ENCODE peak calls at places on chromosomes 3 and 15, in ten cellular contexts. W, H, E, G, A, T, K, X, Z and U are unnamed samples.

GRCh38 chr3:100335137-100335833 is 728 bp downstream of the NIT2 start:
- DNase-seq in W (no peak), H (no peak), E (peak), G (peak), A (peak), T (no peak), K (peak), X (peak), Z (peak), U (peak)

GRCh38 chr15:81531971-81532370 is 158.0 kb upstream of the TMC3 start:
- DNase-seq in W (no peak), H (no peak), E (no peak), G (no peak), A (no peak), T (no peak), K (no peak), X (peak), Z (no peak), U (no peak)

GRCh38 chr15:51494411-51495314 is 127.9 kb downstream of the DMXL2 start:
- DNase-seq in W (no peak), H (no peak), E (no peak), G (no peak), A (no peak), T (no peak), K (peak), X (peak), Z (no peak), U (no peak)

GRCh38 chr3:187456268-187456667 is 88.1 kb downstream of the RTP4 start:
- DNase-seq in W (no peak), H (peak), E (no peak), G (no peak), A (no peak), T (no peak), K (no peak), X (no peak), Z (no peak), U (no peak)

GRCh38 chr15:27214032-27214431 is 243.1 kb downstream of the GABRG3 start:
- DNase-seq in W (no peak), H (no peak), E (no peak), G (no peak), A (no peak), T (no peak), K (no peak), X (no peak), Z (no peak), U (no peak)

GRCh38 chr3:172447611-172448579 is at the start of gene GHSR:
- DNase-seq in W (no peak), H (no peak), E (no peak), G (no peak), A (peak), T (peak), K (no peak), X (no peak), Z (peak), U (no peak)

GRCh38 chr15:90557147-90557546 is 27.4 kb downstream of the CRTC3 start:
- DNase-seq in W (no peak), H (no peak), E (no peak), G (no peak), A (no peak), T (no peak), K (no peak), X (no peak), Z (no peak), U (no peak)

GRCh38 chr3:43870844-43871626 is 180.3 kb downstream of the ABHD5 start:
- DNase-seq in W (no peak), H (no peak), E (no peak), G (no peak), A (peak), T (no peak), K (no peak), X (peak), Z (no peak), U (no peak)

GRCh38 chr15:76286231-76286879 is 24.9 kb downstream of the ETFA start:
- DNase-seq in W (no peak), H (no peak), E (peak), G (no peak), A (no peak), T (peak), K (no peak), X (peak), Z (peak), U (no peak)

GRCh38 chr3:110968076-110968475 is 103.5 kb upstream of the NECTIN3 start:
- DNase-seq in W (no peak), H (no peak), E (no peak), G (no peak), A (no peak), T (no peak), K (no peak), X (no peak), Z (no peak), U (no peak)

GRCh38 chr15:31297221-31297879 is 29.3 kb upstream of the KLF13 start:
- DNase-seq in W (no peak), H (no peak), E (no peak), G (no peak), A (no peak), T (peak), K (no peak), X (no peak), Z (no peak), U (no peak)

GRCh38 chr3:179943097-179943880 is 93.4 kb downstream of the PEX5L start:
- DNase-seq in W (no peak), H (no peak), E (no peak), G (no peak), A (no peak), T (no peak), K (no peak), X (no peak), Z (peak), U (no peak)

GRCh38 chr3:141602706-141603105 is 115.9 kb downstream of the RASA2 start:
- DNase-seq in W (no peak), H (no peak), E (no peak), G (no peak), A (no peak), T (no peak), K (no peak), X (no peak), Z (no peak), U (no peak)

GRCh38 chr3:195540526-195540925 is 2.6 kb downstream of the PPP1R2 start:
- DNase-seq in W (no peak), H (peak), E (no peak), G (no peak), A (no peak), T (no peak), K (no peak), X (no peak), Z (no peak), U (no peak)

GRCh38 chr15:76098685-76099084 is 38.9 kb downstream of the TMEM266 start:
- DNase-seq in W (no peak), H (no peak), E (no peak), G (no peak), A (no peak), T (no peak), K (no peak), X (no peak), Z (no peak), U (no peak)

GRCh38 chr15:80991446-80991845 is 1.8 kb upstream of the MESD start:
- DNase-seq in W (no peak), H (no peak), E (no peak), G (no peak), A (no peak), T (peak), K (peak), X (peak), Z (peak), U (no peak)

GRCh38 chr15:100030586-100031249 is 297.5 kb upstream of the LYSMD4 start:
- DNase-seq in W (no peak), H (no peak), E (no peak), G (no peak), A (no peak), T (no peak), K (no peak), X (peak), Z (no peak), U (no peak)

GRCh38 chr3:27528798-27529197 is 44.6 kb upstream of the SLC4A7 start:
- DNase-seq in W (no peak), H (no peak), E (no peak), G (no peak), A (no peak), T (no peak), K (peak), X (no peak), Z (no peak), U (no peak)

GRCh38 chr15:73265536-73266153 is 103.1 kb downstream of the HCN4 start:
- DNase-seq in W (peak), H (peak), E (peak), G (peak), A (peak), T (peak), K (peak), X (peak), Z (peak), U (no peak)

GRCh38 chr3:72894941-72895552 is 7.2 kb downstream of the GXYLT2 start:
- DNase-seq in W (no peak), H (no peak), E (no peak), G (no peak), A (no peak), T (no peak), K (peak), X (no peak), Z (no peak), U (no peak)

GRCh38 chr15:26866298-26867198 is at the start of gene GABRA5:
- DNase-seq in W (no peak), H (peak), E (no peak), G (no peak), A (peak), T (no peak), K (no peak), X (no peak), Z (peak), U (no peak)

GRCh38 chr3:60757724-60758123 is 493.5 kb downstream of the FHIT start:
- DNase-seq in W (no peak), H (no peak), E (no peak), G (no peak), A (no peak), T (no peak), K (no peak), X (no peak), Z (no peak), U (no peak)

GRCh38 chr3:38560284-38560683 is 64.1 kb downstream of the EXOG start:
- DNase-seq in W (no peak), H (no peak), E (no peak), G (peak), A (peak), T (no peak), K (no peak), X (no peak), Z (no peak), U (no peak)

GRCh38 chr3:177060492-177060891 is 136.8 kb downstream of the TBL1XR1 start:
- DNase-seq in W (no peak), H (no peak), E (no peak), G (no peak), A (no peak), T (no peak), K (no peak), X (no peak), Z (no peak), U (no peak)

GRCh38 chr3:20574746-20575145 is 388.7 kb upstream of the SGO1 start:
- DNase-seq in W (no peak), H (no peak), E (no peak), G (no peak), A (no peak), T (no peak), K (no peak), X (peak), Z (peak), U (no peak)

GRCh38 chr3:187878776-187879524 is 133.7 kb upstream of the BCL6 start:
- DNase-seq in W (no peak), H (no peak), E (no peak), G (no peak), A (no peak), T (no peak), K (no peak), X (peak), Z (peak), U (no peak)

GRCh38 chr3:130866327-130866726 is 27.6 kb upstream of the ATP2C1 start:
- DNase-seq in W (no peak), H (no peak), E (no peak), G (no peak), A (no peak), T (no peak), K (no peak), X (no peak), Z (no peak), U (no peak)

GRCh38 chr3:172096881-172097420 is 57.6 kb downstream of the FNDC3B start:
- DNase-seq in W (no peak), H (no peak), E (no peak), G (no peak), A (no peak), T (no peak), K (no peak), X (peak), Z (peak), U (no peak)

GRCh38 chr3:149702691-149703426 is 45.0 kb upstream of the WWTR1 start:
- DNase-seq in W (no peak), H (no peak), E (no peak), G (no peak), A (no peak), T (no peak), K (no peak), X (peak), Z (peak), U (no peak)

GRCh38 chr15:25950014-25950413 is 86.9 kb upstream of the ATP10A start:
- DNase-seq in W (no peak), H (no peak), E (no peak), G (no peak), A (no peak), T (no peak), K (no peak), X (no peak), Z (no peak), U (no peak)

GRCh38 chr3:73540969-73541740 is 83.6 kb downstream of the PDZRN3 start:
- DNase-seq in W (no peak), H (no peak), E (no peak), G (no peak), A (no peak), T (no peak), K (no peak), X (peak), Z (peak), U (no peak)

GRCh38 chr15:59691194-59691805 is 2.2 kb upstream of the BNIP2 start:
- DNase-seq in W (no peak), H (peak), E (peak), G (no peak), A (no peak), T (peak), K (peak), X (peak), Z (peak), U (no peak)

GRCh38 chr3:58022490-58022889 is 14.3 kb downstream of the FLNB start:
- DNase-seq in W (no peak), H (no peak), E (no peak), G (no peak), A (no peak), T (no peak), K (no peak), X (no peak), Z (no peak), U (no peak)

GRCh38 chr15:29885183-29885582 is 62.9 kb upstream of the TJP1 start:
- DNase-seq in W (no peak), H (no peak), E (no peak), G (no peak), A (no peak), T (no peak), K (no peak), X (no peak), Z (no peak), U (no peak)

GRCh38 chr15:60605879-60606304 is 127.0 kb upstream of the ICE2 start:
- DNase-seq in W (no peak), H (no peak), E (no peak), G (no peak), A (no peak), T (no peak), K (no peak), X (peak), Z (peak), U (no peak)

GRCh38 chr3:72907851-72908620 is 20.2 kb downstream of the GXYLT2 start:
- DNase-seq in W (no peak), H (no peak), E (no peak), G (no peak), A (no peak), T (no peak), K (no peak), X (peak), Z (peak), U (no peak)

GRCh38 chr3:170632780-170633179 is 46.9 kb upstream of the SLC7A14 start:
- DNase-seq in W (no peak), H (no peak), E (no peak), G (no peak), A (no peak), T (no peak), K (no peak), X (no peak), Z (peak), U (no peak)